ENCODE peak calls at places on chromosome 19, in six cellular contexts. P, S, G, E, K and M are unnamed samples.

GRCh38 chr19:14375582-14376291 is 5.5 kb upstream of the ADGRE5 start:
- DNase-seq in P (no peak), S (no peak), G (no peak), E (no peak), K (no peak), M (no peak)

GRCh38 chr19:11982526-11982925 is 17.7 kb downstream of the ZNF763 start:
- DNase-seq in P (no peak), S (no peak), G (no peak), E (no peak), K (no peak), M (no peak)

GRCh38 chr19:45218426-45218825 is 26.8 kb downstream of the EXOC3L2 start:
- DNase-seq in P (no peak), S (no peak), G (no peak), E (no peak), K (no peak), M (no peak)

GRCh38 chr19:10419200-10419645 is 1.1 kb upstream of the PDE4A start:
- DNase-seq in P (peak), S (no peak), G (no peak), E (peak), K (no peak), M (peak)

GRCh38 chr19:50912102-50912599 is 956 bp upstream of the KLK4 start:
- DNase-seq in P (no peak), S (no peak), G (no peak), E (no peak), K (no peak), M (no peak)

GRCh38 chr19:28349604-28350003 is 863.3 kb downstream of the UQCRFS1 start:
- DNase-seq in P (no peak), S (no peak), G (no peak), E (no peak), K (no peak), M (no peak)

GRCh38 chr19:46107371-46107770 is 17.1 kb downstream of the IGFL3 start:
- DNase-seq in P (no peak), S (no peak), G (no peak), E (no peak), K (no peak), M (no peak)

GRCh38 chr19:58543826-58544590 is at the start of gene TRIM28:
- DNase-seq in P (peak), S (peak), G (peak), E (peak), K (peak), M (peak)

GRCh38 chr19:14796021-14796420 is 17.7 kb upstream of the ADGRE2 start:
- DNase-seq in P (no peak), S (no peak), G (no peak), E (no peak), K (no peak), M (no peak)

GRCh38 chr19:8367327-8368001 is 3.5 kb downstream of the ANGPTL4 start:
- DNase-seq in P (peak), S (peak), G (peak), E (peak), K (peak), M (peak)

GRCh38 chr19:39502640-39503417 is 4.1 kb downstream of the DLL3 start:
- DNase-seq in P (peak), S (peak), G (peak), E (peak), K (peak), M (peak)

GRCh38 chr19:9014809-9015208 is 4.6 kb upstream of the MUC16 start:
- DNase-seq in P (no peak), S (no peak), G (no peak), E (peak), K (no peak), M (no peak)